ENCODE peak calls at places on chromosomes 4 and X, in seven cellular contexts. T is upper lobe of right lung, S is nucleus accumbens, L is heart right ventricle, B is left ventricle myocardium superior, E is anterior cingulate cortex, I is Caki2. G is an unnamed sample.

GRCh38 chr4:181711387-181711786 is 531.8 kb upstream of the TENM3 start:
- DNase-seq in B (no peak), L (no peak), I (no peak), T (no peak), S (no peak), E (no peak), G (no peak)

GRCh38 chr4:82901129-82901718 is 689 bp downstream of the THAP9 start:
- DNase-seq in S (no peak), E (no peak), B (no peak), I (no peak), L (no peak), T (no peak), G (no peak)

GRCh38 chr4:121978169-121978516 is 26.3 kb upstream of the TRPC3 start:
- DNase-seq in B (no peak), S (no peak), T (no peak), I (no peak), E (no peak), L (no peak), G (no peak)

GRCh38 chr4:3836802-3837601 is 70.8 kb downstream of the ADRA2C start:
- DNase-seq in L (no peak), S (no peak), B (no peak), T (no peak), I (peak), E (no peak), G (no peak)

GRCh38 chr4:53688186-53688790 is 97.0 kb upstream of the LNX1 start:
- DNase-seq in E (no peak), I (peak), L (no peak), B (no peak), T (no peak), S (no peak), G (peak)

GRCh38 chr4:173332021-173332487 is 2.1 kb downstream of the HMGB2 start:
- DNase-seq in T (no peak), L (no peak), B (no peak), E (no peak), S (no peak), I (no peak), G (no peak)

GRCh38 chr4:6204871-6205583 is 4.7 kb upstream of the JAKMIP1 start:
- DNase-seq in E (no peak), B (no peak), L (no peak), T (no peak), I (no peak), S (no peak), G (no peak)

GRCh38 chr4:189081831-189082230 is 858.8 kb upstream of the FRG1 start:
- DNase-seq in T (no peak), S (no peak), E (no peak), I (peak), L (no peak), B (no peak), G (no peak)

GRCh38 chr4:122689972-122690371 is 42.5 kb upstream of the BBS12 start:
- DNase-seq in S (no peak), E (no peak), I (no peak), T (no peak), L (no peak), B (no peak), G (no peak)

GRCh38 chr4:5863461-5864113 is 29.3 kb downstream of the CRMP1 start:
- DNase-seq in E (no peak), T (no peak), I (peak), L (no peak), S (peak), B (no peak), G (peak)

GRCh38 chrX:34875204-34875603 is 67.4 kb upstream of the FAM47B start:
- DNase-seq in T (no peak), B (no peak), E (no peak), I (no peak), S (no peak), L (no peak), G (no peak)

GRCh38 chr4:6720202-6720699 is 4.3 kb downstream of the BLOC1S4 start:
- DNase-seq in I (peak), L (peak), B (peak), S (peak), E (peak), T (peak), G (peak)

GRCh38 chrX:106613277-106613676 is 1.5 kb downstream of the RADX start:
- DNase-seq in L (no peak), E (no peak), I (peak), T (no peak), B (no peak), S (no peak), G (no peak)

GRCh38 chrX:334331-334891 is 15.8 kb upstream of the GTPBP6 start:
- DNase-seq in I (no peak), E (no peak), T (peak), S (no peak), B (peak), L (no peak), G (no peak)

GRCh38 chrX:44152867-44153266 is 179.7 kb upstream of the NDP start:
- DNase-seq in L (no peak), S (no peak), I (no peak), T (no peak), B (no peak), E (no peak), G (no peak)

GRCh38 chrX:147978931-147979330 is 2.2 kb upstream of the FMR1NB start:
- DNase-seq in S (no peak), E (no peak), B (no peak), T (no peak), I (peak), L (no peak), G (no peak)

GRCh38 chr4:7323461-7323871 is 111.3 kb downstream of the PSAPL1 start:
- DNase-seq in T (no peak), E (no peak), B (peak), I (no peak), L (no peak), S (no peak), G (no peak)

GRCh38 chr4:152106781-152107321 is 346.0 kb upstream of the GATB start:
- DNase-seq in I (no peak), T (no peak), B (no peak), S (no peak), E (no peak), L (no peak), G (no peak)

G was measured in T1000.